ENCODE peak calls at places on chromosomes 5 and 9, in four cellular contexts. One of them, this sample, is unnamed.

GRCh38 chr9:77427256-77427927 is 220.7 kb downstream of the GNA14 start:
- DNase-seq in GM23248: no peak
- DNase-seq in uterus: no peak
- DNase-seq in SK-N-SH: no peak
- DNase-seq in this sample: peak; percentile 45

GRCh38 chr5:169350759-169351240 is 49.9 kb upstream of the SLIT3 start:
- DNase-seq in GM23248: peak; percentile 100
- DNase-seq in uterus: no peak
- DNase-seq in SK-N-SH: peak; percentile 35
- DNase-seq in this sample: no peak

GRCh38 chr9:101397746-101398334 is 578 bp downstream of the MRPL50 start:
- DNase-seq in GM23248: no peak
- DNase-seq in uterus: no peak
- DNase-seq in SK-N-SH: peak; percentile 5
- DNase-seq in this sample: no peak

GRCh38 chr5:177005619-177006264 is 837 bp downstream of the UIMC1 start:
- DNase-seq in GM23248: peak; percentile 94
- DNase-seq in uterus: peak; percentile 57
- DNase-seq in SK-N-SH: peak; percentile 68
- DNase-seq in this sample: peak; percentile 70

GRCh38 chr5:94027145-94027544 is 285.7 kb upstream of the POU5F2 start:
- DNase-seq in GM23248: no peak
- DNase-seq in uterus: no peak
- DNase-seq in SK-N-SH: no peak
- DNase-seq in this sample: no peak

GRCh38 chr9:136791466-136792276 is 527 bp downstream of the TMEM141 start:
- DNase-seq in GM23248: peak; percentile 43
- DNase-seq in uterus: peak; percentile 57
- DNase-seq in SK-N-SH: peak; percentile 59
- DNase-seq in this sample: peak; percentile 71

GRCh38 chr9:111916234-111916645 is 19.6 kb downstream of the UGCG start:
- DNase-seq in GM23248: no peak
- DNase-seq in uterus: no peak
- DNase-seq in SK-N-SH: no peak
- DNase-seq in this sample: no peak

GRCh38 chr9:76818271-76818670 is 54.0 kb downstream of the PCA3 start:
- DNase-seq in GM23248: peak; percentile 99
- DNase-seq in uterus: peak; percentile 93
- DNase-seq in SK-N-SH: no peak
- DNase-seq in this sample: peak; percentile 45

GRCh38 chr9:16653491-16654407 is 216.7 kb downstream of the BNC2 start:
- DNase-seq in GM23248: no peak
- DNase-seq in uterus: peak; percentile 43
- DNase-seq in SK-N-SH: peak; percentile 19
- DNase-seq in this sample: no peak

GRCh38 chr5:131214828-131215227 is 44.1 kb downstream of the LYRM7 start:
- DNase-seq in GM23248: no peak
- DNase-seq in uterus: no peak
- DNase-seq in SK-N-SH: peak; percentile 21
- DNase-seq in this sample: no peak

GRCh38 chr5:131212471-131213021 is 41.8 kb downstream of the LYRM7 start:
- DNase-seq in GM23248: no peak
- DNase-seq in uterus: no peak
- DNase-seq in SK-N-SH: no peak
- DNase-seq in this sample: no peak

GRCh38 chr5:131209506-131210191 is 38.9 kb downstream of the LYRM7 start:
- DNase-seq in GM23248: no peak
- DNase-seq in uterus: no peak
- DNase-seq in SK-N-SH: no peak
- DNase-seq in this sample: no peak

GRCh38 chr5:131209175-131209505 is 38.4 kb downstream of the LYRM7 start:
- DNase-seq in GM23248: no peak
- DNase-seq in uterus: no peak
- DNase-seq in SK-N-SH: no peak
- DNase-seq in this sample: no peak

DNA sequence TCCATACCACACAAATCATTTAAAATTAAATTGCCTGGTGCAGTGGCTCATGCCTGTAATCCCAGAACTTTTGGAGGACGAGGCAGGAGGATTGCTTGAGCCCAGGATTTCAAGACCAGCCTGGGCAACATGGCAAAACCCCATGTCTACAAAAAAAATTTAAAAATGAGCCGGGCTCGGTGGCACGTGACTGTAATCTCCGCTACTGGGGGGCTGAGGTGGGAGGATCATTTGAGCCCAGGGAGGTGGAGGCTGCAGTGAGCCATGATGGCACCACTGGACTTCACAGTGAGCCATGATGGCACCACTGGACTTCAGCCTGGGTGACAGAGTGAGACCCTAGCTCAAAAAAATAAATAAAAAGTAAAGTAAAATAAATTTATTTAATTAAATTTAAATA is 40.9 kb downstream of the LYRM7 start:
- DNase-seq in GM23248: no peak
- DNase-seq in uterus: no peak
- DNase-seq in SK-N-SH: no peak
- DNase-seq in this sample: no peak
- H3K4me1 ChIP-seq in GM23248: no peaks in the 10 kb centered on the region
- H3K4me1 ChIP-seq in uterus: no peaks in the 10 kb centered on the region
- H3K4me1 ChIP-seq in SK-N-SH: no peaks in the 10 kb centered on the region
- H3K4me1 ChIP-seq in this sample: no peaks in the 10 kb centered on the region

DNA sequence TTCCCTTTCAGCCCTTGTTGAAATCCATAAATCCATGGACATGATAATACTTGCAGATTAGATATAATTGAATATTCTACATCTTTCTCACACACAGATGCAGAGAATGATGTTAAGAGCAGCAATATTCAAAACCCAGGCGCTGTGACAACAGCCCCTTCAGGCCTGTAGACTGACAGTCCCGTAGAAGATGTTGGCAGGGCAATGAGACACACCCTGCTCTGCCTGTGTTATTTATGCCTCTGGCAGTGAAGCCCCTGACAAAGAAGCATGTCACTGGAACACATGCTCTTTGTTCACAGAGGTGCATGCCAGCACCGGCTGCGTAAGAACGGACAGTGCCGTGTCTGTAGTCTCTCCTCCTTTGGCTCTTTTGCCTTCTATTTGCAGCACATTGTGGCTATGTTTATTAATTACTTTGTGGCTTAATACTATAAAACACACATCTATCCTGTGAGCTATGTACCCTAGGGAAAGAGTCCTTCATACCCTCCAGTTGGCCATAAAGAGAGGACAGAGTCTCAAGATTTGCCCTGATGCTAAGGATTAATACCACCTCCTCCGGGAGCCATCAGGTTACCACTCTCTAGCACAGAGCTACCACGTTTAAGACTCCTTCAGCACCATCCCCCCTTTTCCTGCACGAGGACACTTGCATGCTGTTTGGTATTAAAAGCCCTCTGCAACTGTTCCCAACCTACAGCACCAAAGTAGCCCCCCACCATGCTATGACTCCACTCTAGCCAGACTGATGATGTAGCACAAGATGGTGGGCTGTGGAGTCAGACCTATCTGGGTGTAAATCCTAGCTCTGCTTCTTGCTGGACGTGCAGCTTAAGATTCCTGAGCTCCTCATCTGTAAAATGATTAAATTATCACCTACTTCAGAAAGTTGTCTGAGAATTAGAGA is 2.0 kb upstream of the ANP32B start:
- DNase-seq in GM23248: peak; percentile 62
- DNase-seq in uterus: peak; percentile 34
- DNase-seq in SK-N-SH: peak; percentile 61
- DNase-seq in this sample: no peak
- H3K27ac ChIP-seq in GM23248: peak overlapping the region; percentile 94
- H3K27ac ChIP-seq in uterus: peak overlapping the region; percentile 96
- H3K27ac ChIP-seq in SK-N-SH: peak overlapping the region; percentile 64
- H3K27ac ChIP-seq in this sample: peak overlapping the region; percentile 13

DNA sequence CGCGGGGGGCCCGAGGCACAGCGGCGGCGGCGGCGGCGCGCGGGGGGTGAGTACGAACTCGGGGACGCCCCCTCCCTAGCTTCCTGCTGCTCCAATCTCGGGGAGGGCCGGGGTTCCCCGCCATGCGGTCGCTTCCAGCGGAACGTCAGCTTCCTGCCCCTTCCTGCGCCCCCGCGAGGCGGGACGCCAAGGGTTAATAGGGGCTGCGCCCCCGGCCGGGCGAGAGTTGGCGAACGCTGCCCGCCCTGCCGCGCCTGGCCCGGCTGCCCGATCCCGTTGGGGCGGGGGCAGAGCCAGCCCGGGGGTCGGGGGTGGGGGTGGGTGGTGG is 594 bp downstream of the COL27A1 start:
- DNase-seq in GM23248: peak; percentile 17
- DNase-seq in uterus: no peak
- DNase-seq in SK-N-SH: peak; percentile 74
- DNase-seq in this sample: no peak
- H3K4me3 ChIP-seq in GM23248: peak overlapping the region; percentile 83
- H3K4me3 ChIP-seq in uterus: peak overlapping the region; percentile 48
- H3K4me3 ChIP-seq in SK-N-SH: peak overlapping the region; percentile 54
- H3K4me3 ChIP-seq in this sample: peak overlapping the region; percentile 39

GRCh38 chr9:121376214-121376830 is 6.3 kb upstream of the STOM start:
- DNase-seq in GM23248: peak; percentile 64
- DNase-seq in uterus: no peak
- DNase-seq in SK-N-SH: peak; percentile 29
- DNase-seq in this sample: no peak
- H3K4me1 ChIP-seq in GM23248: peaks cover 14% of the 10 kb centered on the region
- H3K4me1 ChIP-seq in uterus: peaks cover 3% of the 10 kb centered on the region
- H3K4me1 ChIP-seq in SK-N-SH: peaks cover 14% of the 10 kb centered on the region
- H3K4me1 ChIP-seq in this sample: peaks cover 3% of the 10 kb centered on the region

GRCh38 chr5:124806026-124806856 is 59.8 kb upstream of the ZNF608 start:
- DNase-seq in GM23248: peak; percentile 44
- DNase-seq in uterus: peak; percentile 88
- DNase-seq in SK-N-SH: peak; percentile 78
- DNase-seq in this sample: peak; percentile 70
- H3K27ac ChIP-seq in GM23248: no peak overlapping the region
- H3K27ac ChIP-seq in uterus: no peak overlapping the region
- H3K27ac ChIP-seq in SK-N-SH: peak overlapping the region; percentile 89
- H3K27ac ChIP-seq in this sample: no peak overlapping the region

DNA sequence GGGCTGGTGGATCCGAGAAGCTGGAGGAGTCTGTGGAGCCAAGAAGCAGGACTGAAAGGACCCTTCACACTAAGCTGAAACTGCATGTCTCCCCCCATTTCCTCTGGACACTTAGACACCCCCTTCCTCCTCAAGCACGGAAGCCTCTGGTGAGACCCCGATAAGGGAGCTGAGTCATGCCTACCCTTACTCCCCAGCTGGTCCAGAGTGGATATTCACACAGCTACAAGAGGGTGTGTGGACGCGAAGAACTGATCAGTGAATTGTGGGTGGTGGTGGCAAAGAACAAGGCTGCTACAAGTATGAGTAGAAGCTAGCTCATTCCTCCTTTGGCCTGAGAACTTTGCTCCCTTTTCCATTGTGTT is 4.3 kb downstream of the TLN1 start:
- DNase-seq in GM23248: no peak
- DNase-seq in uterus: no peak
- DNase-seq in SK-N-SH: no peak
- DNase-seq in this sample: no peak
- H3K4me3 ChIP-seq in GM23248: peak overlapping the region; percentile 96
- H3K4me3 ChIP-seq in uterus: peak overlapping the region; percentile 31
- H3K4me3 ChIP-seq in SK-N-SH: peak overlapping the region; percentile 25
- H3K4me3 ChIP-seq in this sample: no peak overlapping the region

GRCh38 chr5:150497989-150498317 is 10.0 kb upstream of the NDST1 start:
- DNase-seq in GM23248: no peak
- DNase-seq in uterus: no peak
- DNase-seq in SK-N-SH: no peak
- DNase-seq in this sample: no peak

GRCh38 chr5:150499437-150499956 is 8.4 kb upstream of the NDST1 start:
- DNase-seq in GM23248: no peak
- DNase-seq in uterus: no peak
- DNase-seq in SK-N-SH: no peak
- DNase-seq in this sample: no peak

GRCh38 chr5:150498971-150499370 is 9.0 kb upstream of the NDST1 start:
- DNase-seq in GM23248: no peak
- DNase-seq in uterus: no peak
- DNase-seq in SK-N-SH: no peak
- DNase-seq in this sample: no peak

GRCh38 chr5:150497274-150497988 is 10.5 kb upstream of the NDST1 start:
- DNase-seq in GM23248: peak; percentile 99
- DNase-seq in uterus: peak; percentile 71
- DNase-seq in SK-N-SH: peak; percentile 48
- DNase-seq in this sample: peak; percentile 55

GRCh38 chr5:150498501-150498900 is 9.4 kb upstream of the NDST1 start:
- DNase-seq in GM23248: peak; percentile 27
- DNase-seq in uterus: no peak
- DNase-seq in SK-N-SH: no peak
- DNase-seq in this sample: no peak
- H3K4me1 ChIP-seq in GM23248: peaks cover 67% of the 10 kb centered on the region
- H3K4me1 ChIP-seq in uterus: peaks cover 22% of the 10 kb centered on the region
- H3K4me1 ChIP-seq in SK-N-SH: peaks cover 18% of the 10 kb centered on the region
- H3K4me1 ChIP-seq in this sample: peaks cover 46% of the 10 kb centered on the region

GRCh38 chr5:157109744-157110143 is 900 bp upstream of the HAVCR2 start:
- DNase-seq in GM23248: no peak
- DNase-seq in uterus: no peak
- DNase-seq in SK-N-SH: no peak
- DNase-seq in this sample: no peak
- H3K27ac ChIP-seq in GM23248: no peak overlapping the region
- H3K27ac ChIP-seq in uterus: no peak overlapping the region
- H3K27ac ChIP-seq in SK-N-SH: no peak overlapping the region
- H3K27ac ChIP-seq in this sample: peak overlapping the region; percentile 79

GRCh38 chr5:10352404-10353240 is 873 bp upstream of the MARCHF6 start:
- DNase-seq in GM23248: peak; percentile 69
- DNase-seq in uterus: no peak
- DNase-seq in SK-N-SH: peak; percentile 38
- DNase-seq in this sample: no peak

GRCh38 chr5:10354048-10354872 is 765 bp downstream of the MARCHF6 start:
- DNase-seq in GM23248: peak; percentile 69
- DNase-seq in uterus: no peak
- DNase-seq in SK-N-SH: no peak
- DNase-seq in this sample: no peak

GRCh38 chr5:10355071-10355889 is 1.8 kb downstream of the MARCHF6 start:
- DNase-seq in GM23248: peak; percentile 79
- DNase-seq in uterus: no peak
- DNase-seq in SK-N-SH: no peak
- DNase-seq in this sample: no peak

GRCh38 chr5:10351882-10352395 is 1.6 kb upstream of the MARCHF6 start:
- DNase-seq in GM23248: no peak
- DNase-seq in uterus: no peak
- DNase-seq in SK-N-SH: no peak
- DNase-seq in this sample: no peak

GRCh38 chr5:10353241-10354047 is at the start of gene MARCHF6:
- DNase-seq in GM23248: peak; percentile 97
- DNase-seq in uterus: peak; percentile 95
- DNase-seq in SK-N-SH: peak; percentile 95
- DNase-seq in this sample: peak; percentile 95
- H3K4me3 ChIP-seq in GM23248: peak within 1 kb of the TSS; percentile 96
- H3K4me3 ChIP-seq in uterus: peak within 1 kb of the TSS; percentile 80
- H3K4me3 ChIP-seq in SK-N-SH: peak within 1 kb of the TSS; percentile 83
- H3K4me3 ChIP-seq in this sample: peak within 1 kb of the TSS; percentile 97

This sample was measured in lung.